ENCODE peak calls at places on chromosome 10, in four cellular contexts. K, C, A and J are unnamed samples.

GRCh38 chr10:124265391-124265745 is 153.4 kb downstream of the OAT start:
- DNase-seq in A (no peak), C (no peak), K (no peak), J (no peak)

GRCh38 chr10:68553599-68553998 is 6.5 kb upstream of the TET1 start:
- DNase-seq in K (no peak), A (no peak), C (no peak), J (no peak)

GRCh38 chr10:392705-393037 is 257.4 kb downstream of the ZMYND11 start:
- DNase-seq in K (no peak), C (no peak), A (no peak), J (no peak)

GRCh38 chr10:805635-806305 is 116.3 kb upstream of the DIP2C start:
- DNase-seq in K (no peak), A (no peak), C (no peak), J (no peak)

GRCh38 chr10:119005377-119006043 is 24.0 kb upstream of the NANOS1 start:
- DNase-seq in C (no peak), K (no peak), A (peak), J (no peak)

GRCh38 chr10:37495415-37495814 is 362.0 kb downstream of the ZNF248 start:
- DNase-seq in K (no peak), A (peak), C (no peak), J (no peak)

GRCh38 chr10:17206210-17206709 is 4.8 kb upstream of the TRDMT1 start:
- DNase-seq in A (peak), K (no peak), C (no peak), J (peak)

GRCh38 chr10:66627156-66627555 is 298.7 kb upstream of the LRRTM3 start:
- DNase-seq in K (peak), C (no peak), A (peak), J (no peak)

GRCh38 chr10:116720241-116721047 is 21.9 kb downstream of the HSPA12A start:
- DNase-seq in K (no peak), C (no peak), A (no peak), J (no peak)

GRCh38 chr10:58641095-58641531 is 128.4 kb downstream of the BICC1 start:
- DNase-seq in A (peak), C (no peak), K (peak), J (no peak)

GRCh38 chr10:100890696-100891271 is 22.0 kb upstream of the SLF2 start:
- DNase-seq in A (peak), C (no peak), K (no peak), J (no peak)

GRCh38 chr10:93299195-93299594 is 182.9 kb downstream of the MYOF start:
- DNase-seq in K (no peak), C (no peak), A (no peak), J (no peak)

GRCh38 chr10:127889605-127890195 is 3.0 kb downstream of the CLRN3 start:
- DNase-seq in A (peak), C (no peak), K (no peak), J (no peak)

GRCh38 chr10:128035557-128035973 is 90.7 kb downstream of the MKI67 start:
- DNase-seq in C (peak), K (peak), A (peak), J (peak)

GRCh38 chr10:78712147-78712546 is 356.6 kb upstream of the ZMIZ1 start:
- DNase-seq in C (no peak), K (no peak), A (no peak), J (no peak)

GRCh38 chr10:118017850-118018249 is 28.9 kb downstream of the RAB11FIP2 start:
- DNase-seq in K (no peak), A (no peak), C (no peak), J (no peak)

GRCh38 chr10:8815969-8816368 is 761.5 kb downstream of the GATA3 start:
- DNase-seq in A (peak), K (no peak), C (no peak), J (no peak)

GRCh38 chr10:132722980-132723970 is 62.7 kb downstream of the NKX6-2 start:
- DNase-seq in K (no peak), A (no peak), C (no peak), J (no peak)

GRCh38 chr10:70652761-70653657 is 19.3 kb upstream of the ADAMTS14 start:
- DNase-seq in C (no peak), A (peak), K (no peak), J (no peak)

GRCh38 chr10:77530011-77530410 is 107.6 kb downstream of the KCNMA1 start:
- DNase-seq in A (no peak), K (no peak), C (no peak), J (no peak)

GRCh38 chr10:42970451-42971250 is 106.2 kb upstream of the RET start:
- DNase-seq in A (no peak), C (no peak), K (no peak), J (no peak)

GRCh38 chr10:80187465-80188409 is 17.6 kb downstream of the ANXA11 start:
- DNase-seq in K (no peak), C (peak), A (no peak), J (peak)

GRCh38 chr10:21523557-21524008 is 1.9 kb downstream of the SKIDA1 start:
- DNase-seq in K (no peak), A (no peak), C (no peak), J (no peak)

GRCh38 chr10:128723631-128724205 is 597.5 kb upstream of the MKI67 start:
- DNase-seq in C (no peak), K (no peak), A (no peak), J (no peak)

GRCh38 chr10:636016-636730 is 53.3 kb downstream of the DIP2C start:
- DNase-seq in A (no peak), K (no peak), C (no peak), J (no peak)

GRCh38 chr10:33476757-33477273 is 142.3 kb upstream of the NRP1 start:
- DNase-seq in A (no peak), K (no peak), C (no peak), J (no peak)

GRCh38 chr10:21993360-21994001 is 10.0 kb downstream of the DNAJC1 start:
- DNase-seq in K (no peak), A (peak), C (no peak), J (no peak)

GRCh38 chr10:62133618-62134017 is 135.0 kb downstream of the RTKN2 start:
- DNase-seq in C (no peak), K (no peak), A (no peak), J (no peak)

GRCh38 chr10:131744356-131744755 is 156.5 kb upstream of the PPP2R2D start:
- DNase-seq in C (no peak), K (no peak), A (no peak), J (no peak)

GRCh38 chr10:62071846-62072281 is 170.4 kb downstream of the ARID5B start:
- DNase-seq in A (no peak), K (no peak), C (no peak), J (no peak)

GRCh38 chr10:4312046-4312835 is 513.8 kb upstream of the AKR1E2 start:
- DNase-seq in A (peak), K (no peak), C (no peak), J (no peak)

GRCh38 chr10:110401401-110402076 is 96.2 kb upstream of the DUSP5 start:
- DNase-seq in A (no peak), C (no peak), K (no peak), J (no peak)

GRCh38 chr10:14163374-14164125 is 167.2 kb downstream of the FRMD4A start:
- DNase-seq in C (no peak), A (no peak), K (no peak), J (no peak)

GRCh38 chr10:72158174-72158573 is 57.6 kb upstream of the ANAPC16 start:
- DNase-seq in C (no peak), A (no peak), K (no peak), J (no peak)

GRCh38 chr10:61992059-61992460 is 90.6 kb downstream of the ARID5B start:
- DNase-seq in K (no peak), A (peak), C (no peak), J (no peak)

GRCh38 chr10:108902491-108903250 is 1020.6 kb downstream of the XPNPEP1 start:
- DNase-seq in C (no peak), A (no peak), K (no peak), J (no peak)

GRCh38 chr10:53598914-53599313 is 826.3 kb upstream of the MBL2 start:
- DNase-seq in A (peak), K (no peak), C (no peak), J (no peak)

GRCh38 chr10:70744617-70745138 is 40.5 kb downstream of the TBATA start:
- DNase-seq in K (no peak), C (no peak), A (no peak), J (no peak)